ENCODE peak calls at places on chromosome 13, in seven cellular contexts. One of them, this sample, is unnamed.

GRCh38 chr13:28137556-28137955 is 789 bp upstream of the PAN3 start:
- DNase-seq in progenitor cell of endocrine pancreas: no peak
- DNase-seq in stimulated activated CD8-positive, alpha-beta memory T cell treated with anti-CD3 and anti-CD28 coated beads, Interleukin-2, amount 100 ng/mL, for 1 hour: no peak
- DNase-seq in naive thymus-derived CD8-positive, alpha-beta T cell: no peak
- DNase-seq in A549: no peak
- DNase-seq in posterior cingulate gyrus: no peak
- DNase-seq in right cardiac atrium: no peak
- DNase-seq in this sample: no peak

GRCh38 chr13:111011899-111012298 is 97.0 kb upstream of the ANKRD10 start:
- DNase-seq in naive thymus-derived CD8-positive, alpha-beta T cell: no peak
- DNase-seq in A549: no peak
- DNase-seq in posterior cingulate gyrus: no peak
- DNase-seq in progenitor cell of endocrine pancreas: no peak
- DNase-seq in stimulated activated CD8-positive, alpha-beta memory T cell treated with anti-CD3 and anti-CD28 coated beads, Interleukin-2, amount 100 ng/mL, for 1 hour: no peak
- DNase-seq in right cardiac atrium: no peak
- DNase-seq in this sample: no peak

GRCh38 chr13:107835339-107836018 is 379.9 kb downstream of the LIG4 start:
- DNase-seq in naive thymus-derived CD8-positive, alpha-beta T cell: no peak
- DNase-seq in posterior cingulate gyrus: no peak
- DNase-seq in stimulated activated CD8-positive, alpha-beta memory T cell treated with anti-CD3 and anti-CD28 coated beads, Interleukin-2, amount 100 ng/mL, for 1 hour: no peak
- DNase-seq in right cardiac atrium: no peak
- DNase-seq in A549: no peak
- DNase-seq in progenitor cell of endocrine pancreas: no peak
- DNase-seq in this sample: no peak

GRCh38 chr13:92843549-92843948 is 383.1 kb upstream of the GPC6 start:
- DNase-seq in right cardiac atrium: no peak
- DNase-seq in posterior cingulate gyrus: no peak
- DNase-seq in progenitor cell of endocrine pancreas: no peak
- DNase-seq in stimulated activated CD8-positive, alpha-beta memory T cell treated with anti-CD3 and anti-CD28 coated beads, Interleukin-2, amount 100 ng/mL, for 1 hour: no peak
- DNase-seq in naive thymus-derived CD8-positive, alpha-beta T cell: no peak
- DNase-seq in A549: no peak
- DNase-seq in this sample: peak

GRCh38 chr13:110006304-110006703 is 219.9 kb upstream of the IRS2 start:
- DNase-seq in progenitor cell of endocrine pancreas: no peak
- DNase-seq in naive thymus-derived CD8-positive, alpha-beta T cell: no peak
- DNase-seq in stimulated activated CD8-positive, alpha-beta memory T cell treated with anti-CD3 and anti-CD28 coated beads, Interleukin-2, amount 100 ng/mL, for 1 hour: no peak
- DNase-seq in A549: no peak
- DNase-seq in posterior cingulate gyrus: no peak
- DNase-seq in right cardiac atrium: no peak
- DNase-seq in this sample: no peak

GRCh38 chr13:77330009-77330471 is 3.1 kb upstream of the MYCBP2 start:
- DNase-seq in stimulated activated CD8-positive, alpha-beta memory T cell treated with anti-CD3 and anti-CD28 coated beads, Interleukin-2, amount 100 ng/mL, for 1 hour: no peak
- DNase-seq in naive thymus-derived CD8-positive, alpha-beta T cell: no peak
- DNase-seq in right cardiac atrium: no peak
- DNase-seq in posterior cingulate gyrus: no peak
- DNase-seq in progenitor cell of endocrine pancreas: no peak
- DNase-seq in A549: no peak
- DNase-seq in this sample: no peak

GRCh38 chr13:112376050-112376681 is at the start of gene SPACA7:
- DNase-seq in right cardiac atrium: no peak
- DNase-seq in naive thymus-derived CD8-positive, alpha-beta T cell: no peak
- DNase-seq in progenitor cell of endocrine pancreas: no peak
- DNase-seq in stimulated activated CD8-positive, alpha-beta memory T cell treated with anti-CD3 and anti-CD28 coated beads, Interleukin-2, amount 100 ng/mL, for 1 hour: no peak
- DNase-seq in posterior cingulate gyrus: no peak
- DNase-seq in A549: no peak
- DNase-seq in this sample: no peak

GRCh38 chr13:77535448-77535847 is at the start of gene SCEL:
- DNase-seq in right cardiac atrium: no peak
- DNase-seq in stimulated activated CD8-positive, alpha-beta memory T cell treated with anti-CD3 and anti-CD28 coated beads, Interleukin-2, amount 100 ng/mL, for 1 hour: no peak
- DNase-seq in progenitor cell of endocrine pancreas: no peak
- DNase-seq in A549: no peak
- DNase-seq in posterior cingulate gyrus: no peak
- DNase-seq in naive thymus-derived CD8-positive, alpha-beta T cell: no peak
- DNase-seq in this sample: no peak

GRCh38 chr13:94620286-94620896 is 18.7 kb downstream of the GPR180 start:
- DNase-seq in right cardiac atrium: no peak
- DNase-seq in naive thymus-derived CD8-positive, alpha-beta T cell: no peak
- DNase-seq in A549: peak
- DNase-seq in stimulated activated CD8-positive, alpha-beta memory T cell treated with anti-CD3 and anti-CD28 coated beads, Interleukin-2, amount 100 ng/mL, for 1 hour: no peak
- DNase-seq in progenitor cell of endocrine pancreas: no peak
- DNase-seq in posterior cingulate gyrus: no peak
- DNase-seq in this sample: peak

GRCh38 chr13:40777957-40778235 is 6.9 kb upstream of the MRPS31 start:
- DNase-seq in progenitor cell of endocrine pancreas: no peak
- DNase-seq in right cardiac atrium: no peak
- DNase-seq in stimulated activated CD8-positive, alpha-beta memory T cell treated with anti-CD3 and anti-CD28 coated beads, Interleukin-2, amount 100 ng/mL, for 1 hour: no peak
- DNase-seq in A549: no peak
- DNase-seq in naive thymus-derived CD8-positive, alpha-beta T cell: no peak
- DNase-seq in posterior cingulate gyrus: no peak
- DNase-seq in this sample: no peak

GRCh38 chr13:108618233-108618632 is 11.2 kb upstream of the MYO16 start:
- DNase-seq in A549: no peak
- DNase-seq in progenitor cell of endocrine pancreas: no peak
- DNase-seq in naive thymus-derived CD8-positive, alpha-beta T cell: no peak
- DNase-seq in stimulated activated CD8-positive, alpha-beta memory T cell treated with anti-CD3 and anti-CD28 coated beads, Interleukin-2, amount 100 ng/mL, for 1 hour: no peak
- DNase-seq in right cardiac atrium: no peak
- DNase-seq in posterior cingulate gyrus: no peak
- DNase-seq in this sample: no peak

GRCh38 chr13:99003851-99004471 is 26.1 kb upstream of the DOCK9 start:
- DNase-seq in posterior cingulate gyrus: no peak
- DNase-seq in A549: no peak
- DNase-seq in naive thymus-derived CD8-positive, alpha-beta T cell: no peak
- DNase-seq in right cardiac atrium: no peak
- DNase-seq in progenitor cell of endocrine pancreas: no peak
- DNase-seq in stimulated activated CD8-positive, alpha-beta memory T cell treated with anti-CD3 and anti-CD28 coated beads, Interleukin-2, amount 100 ng/mL, for 1 hour: no peak
- DNase-seq in this sample: no peak

GRCh38 chr13:51804295-51805172 is 571 bp upstream of the DHRS12 start:
- DNase-seq in stimulated activated CD8-positive, alpha-beta memory T cell treated with anti-CD3 and anti-CD28 coated beads, Interleukin-2, amount 100 ng/mL, for 1 hour: no peak
- DNase-seq in A549: no peak
- DNase-seq in naive thymus-derived CD8-positive, alpha-beta T cell: no peak
- DNase-seq in posterior cingulate gyrus: peak
- DNase-seq in progenitor cell of endocrine pancreas: no peak
- DNase-seq in right cardiac atrium: peak
- DNase-seq in this sample: no peak

GRCh38 chr13:98549006-98549727 is 27.7 kb downstream of the STK24 start:
- DNase-seq in posterior cingulate gyrus: no peak
- DNase-seq in right cardiac atrium: no peak
- DNase-seq in A549: no peak
- DNase-seq in progenitor cell of endocrine pancreas: no peak
- DNase-seq in stimulated activated CD8-positive, alpha-beta memory T cell treated with anti-CD3 and anti-CD28 coated beads, Interleukin-2, amount 100 ng/mL, for 1 hour: no peak
- DNase-seq in naive thymus-derived CD8-positive, alpha-beta T cell: no peak
- DNase-seq in this sample: no peak

GRCh38 chr13:73810647-73811046 is 323.6 kb downstream of the KLF12 start:
- DNase-seq in A549: no peak
- DNase-seq in stimulated activated CD8-positive, alpha-beta memory T cell treated with anti-CD3 and anti-CD28 coated beads, Interleukin-2, amount 100 ng/mL, for 1 hour: no peak
- DNase-seq in progenitor cell of endocrine pancreas: no peak
- DNase-seq in right cardiac atrium: no peak
- DNase-seq in naive thymus-derived CD8-positive, alpha-beta T cell: no peak
- DNase-seq in posterior cingulate gyrus: no peak
- DNase-seq in this sample: no peak

GRCh38 chr13:73835138-73835721 is 299.0 kb downstream of the KLF12 start:
- DNase-seq in stimulated activated CD8-positive, alpha-beta memory T cell treated with anti-CD3 and anti-CD28 coated beads, Interleukin-2, amount 100 ng/mL, for 1 hour: no peak
- DNase-seq in naive thymus-derived CD8-positive, alpha-beta T cell: no peak
- DNase-seq in posterior cingulate gyrus: no peak
- DNase-seq in A549: peak
- DNase-seq in progenitor cell of endocrine pancreas: no peak
- DNase-seq in right cardiac atrium: no peak
- DNase-seq in this sample: peak

GRCh38 chr13:45615501-45616101 is at the start of gene ERICH6B:
- DNase-seq in progenitor cell of endocrine pancreas: peak
- DNase-seq in naive thymus-derived CD8-positive, alpha-beta T cell: no peak
- DNase-seq in posterior cingulate gyrus: peak
- DNase-seq in right cardiac atrium: peak
- DNase-seq in A549: no peak
- DNase-seq in stimulated activated CD8-positive, alpha-beta memory T cell treated with anti-CD3 and anti-CD28 coated beads, Interleukin-2, amount 100 ng/mL, for 1 hour: no peak
- DNase-seq in this sample: no peak

GRCh38 chr13:42000836-42001235 is 39.9 kb upstream of the VWA8 start:
- DNase-seq in stimulated activated CD8-positive, alpha-beta memory T cell treated with anti-CD3 and anti-CD28 coated beads, Interleukin-2, amount 100 ng/mL, for 1 hour: no peak
- DNase-seq in naive thymus-derived CD8-positive, alpha-beta T cell: no peak
- DNase-seq in posterior cingulate gyrus: no peak
- DNase-seq in A549: no peak
- DNase-seq in progenitor cell of endocrine pancreas: no peak
- DNase-seq in right cardiac atrium: no peak
- DNase-seq in this sample: no peak

GRCh38 chr13:42883771-42884170 is 102.4 kb downstream of the FAM216B start:
- DNase-seq in stimulated activated CD8-positive, alpha-beta memory T cell treated with anti-CD3 and anti-CD28 coated beads, Interleukin-2, amount 100 ng/mL, for 1 hour: no peak
- DNase-seq in posterior cingulate gyrus: no peak
- DNase-seq in naive thymus-derived CD8-positive, alpha-beta T cell: no peak
- DNase-seq in right cardiac atrium: peak
- DNase-seq in A549: no peak
- DNase-seq in progenitor cell of endocrine pancreas: no peak
- DNase-seq in this sample: peak

GRCh38 chr13:31556376-31556775 is 182.9 kb upstream of the RXFP2 start:
- DNase-seq in progenitor cell of endocrine pancreas: no peak
- DNase-seq in naive thymus-derived CD8-positive, alpha-beta T cell: no peak
- DNase-seq in stimulated activated CD8-positive, alpha-beta memory T cell treated with anti-CD3 and anti-CD28 coated beads, Interleukin-2, amount 100 ng/mL, for 1 hour: no peak
- DNase-seq in right cardiac atrium: no peak
- DNase-seq in A549: no peak
- DNase-seq in posterior cingulate gyrus: no peak
- DNase-seq in this sample: no peak

GRCh38 chr13:106532111-106532929 is 3.1 kb downstream of the EFNB2 start:
- DNase-seq in A549: no peak
- DNase-seq in right cardiac atrium: peak
- DNase-seq in naive thymus-derived CD8-positive, alpha-beta T cell: no peak
- DNase-seq in posterior cingulate gyrus: peak
- DNase-seq in progenitor cell of endocrine pancreas: no peak
- DNase-seq in stimulated activated CD8-positive, alpha-beta memory T cell treated with anti-CD3 and anti-CD28 coated beads, Interleukin-2, amount 100 ng/mL, for 1 hour: no peak
- DNase-seq in this sample: no peak

GRCh38 chr13:33066329-33066728 is 50.1 kb downstream of the KL start:
- DNase-seq in progenitor cell of endocrine pancreas: no peak
- DNase-seq in posterior cingulate gyrus: no peak
- DNase-seq in stimulated activated CD8-positive, alpha-beta memory T cell treated with anti-CD3 and anti-CD28 coated beads, Interleukin-2, amount 100 ng/mL, for 1 hour: no peak
- DNase-seq in naive thymus-derived CD8-positive, alpha-beta T cell: no peak
- DNase-seq in right cardiac atrium: no peak
- DNase-seq in A549: no peak
- DNase-seq in this sample: no peak

GRCh38 chr13:83880275-83881027 is 1.8 kb downstream of the SLITRK1 start:
- DNase-seq in progenitor cell of endocrine pancreas: no peak
- DNase-seq in stimulated activated CD8-positive, alpha-beta memory T cell treated with anti-CD3 and anti-CD28 coated beads, Interleukin-2, amount 100 ng/mL, for 1 hour: no peak
- DNase-seq in right cardiac atrium: peak
- DNase-seq in posterior cingulate gyrus: no peak
- DNase-seq in naive thymus-derived CD8-positive, alpha-beta T cell: no peak
- DNase-seq in A549: no peak
- DNase-seq in this sample: no peak

GRCh38 chr13:51564671-51565070 is 19.6 kb upstream of the WDFY2 start:
- DNase-seq in progenitor cell of endocrine pancreas: no peak
- DNase-seq in right cardiac atrium: no peak
- DNase-seq in naive thymus-derived CD8-positive, alpha-beta T cell: no peak
- DNase-seq in A549: no peak
- DNase-seq in posterior cingulate gyrus: no peak
- DNase-seq in stimulated activated CD8-positive, alpha-beta memory T cell treated with anti-CD3 and anti-CD28 coated beads, Interleukin-2, amount 100 ng/mL, for 1 hour: no peak
- DNase-seq in this sample: no peak

GRCh38 chr13:36096411-36097184 is 34.6 kb downstream of the DCLK1 start:
- DNase-seq in naive thymus-derived CD8-positive, alpha-beta T cell: no peak
- DNase-seq in stimulated activated CD8-positive, alpha-beta memory T cell treated with anti-CD3 and anti-CD28 coated beads, Interleukin-2, amount 100 ng/mL, for 1 hour: no peak
- DNase-seq in A549: no peak
- DNase-seq in progenitor cell of endocrine pancreas: no peak
- DNase-seq in right cardiac atrium: no peak
- DNase-seq in posterior cingulate gyrus: no peak
- DNase-seq in this sample: no peak

GRCh38 chr13:20953245-20953931 is 50.8 kb upstream of the XPO4 start:
- DNase-seq in A549: no peak
- DNase-seq in right cardiac atrium: no peak
- DNase-seq in posterior cingulate gyrus: no peak
- DNase-seq in stimulated activated CD8-positive, alpha-beta memory T cell treated with anti-CD3 and anti-CD28 coated beads, Interleukin-2, amount 100 ng/mL, for 1 hour: no peak
- DNase-seq in naive thymus-derived CD8-positive, alpha-beta T cell: no peak
- DNase-seq in progenitor cell of endocrine pancreas: no peak
- DNase-seq in this sample: no peak

GRCh38 chr13:113176292-113176691 is 17.8 kb downstream of the PROZ start:
- DNase-seq in stimulated activated CD8-positive, alpha-beta memory T cell treated with anti-CD3 and anti-CD28 coated beads, Interleukin-2, amount 100 ng/mL, for 1 hour: peak
- DNase-seq in right cardiac atrium: no peak
- DNase-seq in progenitor cell of endocrine pancreas: no peak
- DNase-seq in A549: no peak
- DNase-seq in posterior cingulate gyrus: no peak
- DNase-seq in naive thymus-derived CD8-positive, alpha-beta T cell: no peak
- DNase-seq in this sample: no peak

GRCh38 chr13:41610426-41610825 is 153.1 kb downstream of the RGCC start:
- DNase-seq in naive thymus-derived CD8-positive, alpha-beta T cell: no peak
- DNase-seq in A549: no peak
- DNase-seq in right cardiac atrium: no peak
- DNase-seq in posterior cingulate gyrus: no peak
- DNase-seq in stimulated activated CD8-positive, alpha-beta memory T cell treated with anti-CD3 and anti-CD28 coated beads, Interleukin-2, amount 100 ng/mL, for 1 hour: no peak
- DNase-seq in progenitor cell of endocrine pancreas: no peak
- DNase-seq in this sample: no peak

GRCh38 chr13:44739120-44739519 is 163.0 kb upstream of the TSC22D1 start:
- DNase-seq in stimulated activated CD8-positive, alpha-beta memory T cell treated with anti-CD3 and anti-CD28 coated beads, Interleukin-2, amount 100 ng/mL, for 1 hour: no peak
- DNase-seq in progenitor cell of endocrine pancreas: no peak
- DNase-seq in naive thymus-derived CD8-positive, alpha-beta T cell: no peak
- DNase-seq in right cardiac atrium: no peak
- DNase-seq in A549: no peak
- DNase-seq in posterior cingulate gyrus: no peak
- DNase-seq in this sample: peak

GRCh38 chr13:77876176-77876575 is 42.5 kb downstream of the EDNRB start:
- DNase-seq in naive thymus-derived CD8-positive, alpha-beta T cell: no peak
- DNase-seq in stimulated activated CD8-positive, alpha-beta memory T cell treated with anti-CD3 and anti-CD28 coated beads, Interleukin-2, amount 100 ng/mL, for 1 hour: no peak
- DNase-seq in progenitor cell of endocrine pancreas: no peak
- DNase-seq in A549: no peak
- DNase-seq in posterior cingulate gyrus: no peak
- DNase-seq in right cardiac atrium: no peak
- DNase-seq in this sample: no peak

GRCh38 chr13:112204376-112204775 is 137.4 kb downstream of the SOX1 start:
- DNase-seq in stimulated activated CD8-positive, alpha-beta memory T cell treated with anti-CD3 and anti-CD28 coated beads, Interleukin-2, amount 100 ng/mL, for 1 hour: no peak
- DNase-seq in A549: no peak
- DNase-seq in posterior cingulate gyrus: no peak
- DNase-seq in naive thymus-derived CD8-positive, alpha-beta T cell: no peak
- DNase-seq in progenitor cell of endocrine pancreas: no peak
- DNase-seq in right cardiac atrium: no peak
- DNase-seq in this sample: no peak

GRCh38 chr13:45456196-45456972 is 8.4 kb upstream of the COG3 start:
- DNase-seq in stimulated activated CD8-positive, alpha-beta memory T cell treated with anti-CD3 and anti-CD28 coated beads, Interleukin-2, amount 100 ng/mL, for 1 hour: no peak
- DNase-seq in naive thymus-derived CD8-positive, alpha-beta T cell: no peak
- DNase-seq in A549: no peak
- DNase-seq in right cardiac atrium: no peak
- DNase-seq in posterior cingulate gyrus: no peak
- DNase-seq in progenitor cell of endocrine pancreas: no peak
- DNase-seq in this sample: no peak

GRCh38 chr13:62293081-62293480 is 877.4 kb upstream of the PCDH20 start:
- DNase-seq in A549: no peak
- DNase-seq in posterior cingulate gyrus: no peak
- DNase-seq in stimulated activated CD8-positive, alpha-beta memory T cell treated with anti-CD3 and anti-CD28 coated beads, Interleukin-2, amount 100 ng/mL, for 1 hour: no peak
- DNase-seq in naive thymus-derived CD8-positive, alpha-beta T cell: no peak
- DNase-seq in right cardiac atrium: no peak
- DNase-seq in progenitor cell of endocrine pancreas: no peak
- DNase-seq in this sample: peak

GRCh38 chr13:27969866-27970229 is 733 bp upstream of the CDX2 start:
- DNase-seq in posterior cingulate gyrus: no peak
- DNase-seq in naive thymus-derived CD8-positive, alpha-beta T cell: no peak
- DNase-seq in stimulated activated CD8-positive, alpha-beta memory T cell treated with anti-CD3 and anti-CD28 coated beads, Interleukin-2, amount 100 ng/mL, for 1 hour: no peak
- DNase-seq in right cardiac atrium: no peak
- DNase-seq in progenitor cell of endocrine pancreas: no peak
- DNase-seq in A549: no peak
- DNase-seq in this sample: no peak

GRCh38 chr13:32902898-32903297 is 113.3 kb upstream of the KL start:
- DNase-seq in posterior cingulate gyrus: peak
- DNase-seq in A549: no peak
- DNase-seq in naive thymus-derived CD8-positive, alpha-beta T cell: no peak
- DNase-seq in progenitor cell of endocrine pancreas: no peak
- DNase-seq in stimulated activated CD8-positive, alpha-beta memory T cell treated with anti-CD3 and anti-CD28 coated beads, Interleukin-2, amount 100 ng/mL, for 1 hour: no peak
- DNase-seq in right cardiac atrium: peak
- DNase-seq in this sample: no peak

This sample was measured in HEK293T.